ENCODE peak calls at places on chromosomes 5 and 9, in seven cellular contexts. F is neural progenitor cell, U is transverse colon, K is Caco-2, M is BE2C, A is esophagus squamous epithelium, W is GM23338. B is an unnamed sample.

GRCh38 chr9:137437691-137438590 is 3.2 kb downstream of the ENTPD8 start:
- DNase-seq in F (no peak), A (no peak), U (no peak), W (no peak), M (peak; percentile 10), K (no peak), B (peak; percentile 36)

GRCh38 chr9:136673970-136674785 is 11.5 kb downstream of the EGFL7 start:
- DNase-seq in M (no peak), W (no peak), K (no peak), A (no peak), U (no peak), F (no peak), B (no peak)

GRCh38 chr5:134525687-134526482 is 415 bp downstream of the JADE2 start:
- DNase-seq in F (peak; percentile 88), W (peak; percentile 75), U (peak; percentile 76), K (peak; percentile 76), A (no peak), M (peak; percentile 85), B (peak; percentile 61)

GRCh38 chr5:159463590-159464321 is 133.5 kb upstream of the IL12B start:
- DNase-seq in F (no peak), M (no peak), U (no peak), K (peak; percentile 60), A (no peak), W (no peak), B (no peak)

GRCh38 chr5:14036514-14036913 is 92.0 kb upstream of the DNAH5 start:
- DNase-seq in K (peak; percentile 32), A (no peak), U (no peak), F (peak; percentile 24), M (no peak), W (peak; percentile 47), B (no peak)

GRCh38 chr9:105413486-105414068 is 34.3 kb upstream of the FSD1L start:
- DNase-seq in A (no peak), F (peak; percentile 68), W (peak; percentile 44), K (peak; percentile 44), M (peak; percentile 21), U (peak; percentile 23), B (peak; percentile 56)

GRCh38 chr9:135704366-135704947 is 2.5 kb downstream of the KCNT1 start:
- DNase-seq in F (no peak), K (no peak), A (no peak), W (no peak), M (peak; percentile 94), U (no peak), B (no peak)

GRCh38 chr5:58851571-58851970 is 268.7 kb downstream of the RAB3C start:
- DNase-seq in M (no peak), W (no peak), A (no peak), K (no peak), U (no peak), F (no peak), B (no peak)

GRCh38 chr9:112969730-112970129 is 42.3 kb downstream of the ZNF883 start:
- DNase-seq in W (no peak), K (no peak), A (no peak), U (no peak), M (no peak), F (no peak), B (no peak)

GRCh38 chr9:37083654-37084053 is 36.7 kb upstream of the ZCCHC7 start:
- DNase-seq in M (no peak), U (no peak), W (no peak), F (no peak), A (no peak), K (no peak), B (no peak)

GRCh38 chr5:171934586-171934985 is 71.9 kb downstream of the FBXW11 start:
- DNase-seq in U (no peak), M (no peak), W (no peak), K (no peak), F (no peak), A (no peak), B (no peak)

GRCh38 chr9:89605181-89606048 is 603 bp downstream of the GADD45G start:
- DNase-seq in W (peak; percentile 68), M (peak; percentile 62), A (no peak), K (peak; percentile 38), U (peak; percentile 65), F (peak; percentile 62), B (peak; percentile 57)

GRCh38 chr9:130661461-130662098 is 2.8 kb upstream of the PRDM12 start:
- DNase-seq in K (no peak), F (peak; percentile 58), A (no peak), U (no peak), W (peak; percentile 59), M (no peak), B (no peak)
- H3K4me3 ChIP-seq in K (no peak overlapping the region), F (peak overlapping the region; percentile 52), A (no peak overlapping the region), U (no peak overlapping the region), W (peak overlapping the region; percentile 67), M (no peak overlapping the region), B (no peak overlapping the region)

GRCh38 chr5:124678478-124678877 is 68.0 kb downstream of the ZNF608 start:
- DNase-seq in U (no peak), M (peak; percentile 20), A (no peak), K (no peak), W (no peak), F (no peak), B (no peak)

GRCh38 chr5:124678992-124679519 is 67.4 kb downstream of the ZNF608 start:
- DNase-seq in W (no peak), K (no peak), A (no peak), F (peak; percentile 44), U (no peak), M (no peak), B (no peak)

GRCh38 chr5:124677999-124678385 is 68.4 kb downstream of the ZNF608 start:
- DNase-seq in K (no peak), W (no peak), F (no peak), M (no peak), A (no peak), U (no peak), B (no peak)

GRCh38 chr5:124677376-124677998 is 69.0 kb downstream of the ZNF608 start:
- DNase-seq in U (no peak), M (peak; percentile 78), W (no peak), A (no peak), K (no peak), F (no peak), B (peak; percentile 79)

DNA sequence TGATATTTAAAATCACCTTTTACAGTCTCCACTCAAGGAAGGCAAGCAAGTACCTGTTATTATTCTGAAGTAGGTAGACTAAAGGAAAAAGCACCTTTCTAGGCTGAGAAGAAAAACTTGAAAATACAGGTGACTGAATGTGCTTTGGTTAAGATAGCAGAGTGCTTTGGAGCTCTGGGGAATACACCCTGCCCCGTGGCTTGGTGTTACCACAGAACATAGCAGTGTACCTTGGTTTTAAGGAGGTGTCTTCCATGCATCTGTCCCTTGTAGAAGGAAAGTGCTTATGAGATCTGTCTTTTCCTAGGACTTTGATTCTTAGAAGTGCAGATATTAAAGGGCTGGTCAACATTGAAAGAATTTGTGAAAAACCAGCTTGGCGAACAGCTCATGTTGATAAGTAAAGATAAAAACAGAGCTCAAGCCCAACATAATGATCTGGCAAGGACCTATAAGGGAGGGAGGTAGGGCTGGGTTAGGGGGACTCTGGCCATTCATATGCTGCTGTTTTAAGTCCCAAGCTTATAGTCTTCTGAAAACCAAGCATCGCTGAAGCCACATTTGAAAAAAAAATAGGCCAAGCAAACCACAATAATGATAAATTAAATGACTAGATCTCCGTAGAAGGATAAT is 66.7 kb downstream of the ZNF608 start:
- DNase-seq in U (no peak), A (no peak), M (no peak), K (no peak), F (no peak), W (no peak), B (peak; percentile 40)
- H3K4me1 ChIP-seq in U (peaks cover 25% of the 10 kb centered on the region), A (peaks cover 24% of the 10 kb centered on the region), M (peaks cover 39% of the 10 kb centered on the region), K (peaks cover 71% of the 10 kb centered on the region), F (peaks cover 60% of the 10 kb centered on the region), W (peaks cover 51% of the 10 kb centered on the region), B (peaks cover 16% of the 10 kb centered on the region)

DNA sequence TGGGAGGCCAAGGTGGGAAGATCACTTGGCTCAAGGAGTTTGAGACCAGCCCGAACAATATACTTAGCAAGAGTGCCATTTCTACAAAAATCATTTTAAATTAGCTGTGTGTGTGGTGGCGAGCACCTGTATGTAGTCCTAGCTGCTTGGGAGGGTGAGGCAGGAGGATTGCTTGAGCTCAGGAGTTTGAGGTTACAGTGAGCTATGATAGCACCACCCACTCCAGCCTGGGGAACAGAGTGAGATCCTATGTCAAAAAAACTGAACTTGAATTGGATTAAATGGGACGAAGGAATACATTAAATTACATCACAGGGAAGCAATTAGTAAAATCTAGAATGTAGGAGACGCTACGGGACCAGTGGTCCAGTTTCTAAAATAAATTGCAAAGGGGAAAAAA is 6.4 kb upstream of the ETF1 start:
- DNase-seq in U (no peak), M (no peak), K (no peak), W (no peak), F (no peak), A (no peak), B (no peak)
- H3K4me3 ChIP-seq in U (no peak overlapping the region), M (no peak overlapping the region), K (no peak overlapping the region), W (no peak overlapping the region), F (no peak overlapping the region), A (no peak overlapping the region), B (no peak overlapping the region)

DNA sequence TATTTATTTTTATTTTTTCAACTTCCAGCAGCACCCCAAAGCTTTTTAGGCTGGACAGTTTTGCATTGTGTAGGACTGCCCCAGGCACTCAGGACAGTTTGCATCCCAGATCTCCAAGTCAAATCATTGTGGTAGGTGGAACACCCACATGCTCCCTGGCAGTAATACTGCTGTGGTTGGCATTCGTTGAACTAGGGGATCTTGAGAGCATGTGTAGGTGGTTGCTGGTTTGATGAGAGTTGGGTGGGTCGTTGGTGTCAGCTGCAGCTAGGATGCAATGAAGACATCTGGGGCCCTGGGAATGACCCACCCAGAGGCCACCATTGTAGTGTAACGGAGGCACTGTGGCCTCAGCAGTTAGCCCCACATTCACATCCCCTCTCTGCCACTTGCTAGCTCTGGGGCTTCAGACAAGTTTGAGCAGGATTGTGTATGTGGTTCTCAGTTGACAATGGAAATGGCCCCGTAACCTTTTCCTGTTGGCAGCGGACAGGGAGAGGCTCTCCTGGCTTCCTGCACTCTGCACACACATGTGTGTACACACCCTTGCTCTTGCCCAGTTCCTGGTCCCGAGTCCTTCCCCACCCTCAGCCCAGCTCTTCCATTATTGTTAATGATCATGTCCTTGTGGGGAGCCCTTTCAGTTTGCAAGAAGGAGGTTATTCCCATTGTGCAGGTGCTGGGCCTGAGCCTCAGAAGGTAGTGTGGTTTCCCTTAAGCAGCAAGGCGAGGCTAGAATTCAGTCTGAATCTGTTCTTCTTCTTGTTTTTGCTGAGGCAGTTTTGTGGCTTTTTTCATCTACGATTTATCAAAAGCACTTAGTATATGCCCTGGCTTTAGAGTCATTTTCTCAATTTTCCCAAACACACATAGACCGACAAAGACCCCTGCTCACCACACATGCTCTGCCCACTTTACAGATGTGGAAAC is 46.5 kb downstream of the PPARGC1B start:
- DNase-seq in K (no peak), M (no peak), A (no peak), U (peak; percentile 77), F (no peak), W (no peak), B (peak; percentile 88)
- H3K4me1 ChIP-seq in K (peaks cover 13% of the 10 kb centered on the region), M (peaks cover 26% of the 10 kb centered on the region), A (peaks cover 88% of the 10 kb centered on the region), U (peaks cover 68% of the 10 kb centered on the region), F (peaks cover 14% of the 10 kb centered on the region), W (peaks cover 8% of the 10 kb centered on the region), B (peaks cover 12% of the 10 kb centered on the region)

GRCh38 chr9:91207889-91208651 is 153.6 kb downstream of the AUH start:
- DNase-seq in A (no peak), U (no peak), K (no peak), W (no peak), M (no peak), F (no peak), B (peak; percentile 81)
- H3K4me3 ChIP-seq in A (no peak overlapping the region), U (no peak overlapping the region), K (no peak overlapping the region), W (no peak overlapping the region), M (no peak overlapping the region), F (no peak overlapping the region), B (no peak overlapping the region)

GRCh38 chr5:132419517-132420468 is 50.3 kb downstream of the SLC22A5 start:
- DNase-seq in K (peak; percentile 84), M (peak; percentile 77), A (no peak), W (peak; percentile 85), U (peak; percentile 77), F (peak; percentile 84), B (peak; percentile 72)
- H3K4me1 ChIP-seq in K (peaks cover 25% of the 10 kb centered on the region), M (peaks cover 10% of the 10 kb centered on the region), A (peaks cover 88% of the 10 kb centered on the region), W (no peaks in the 10 kb centered on the region), U (peaks cover 58% of the 10 kb centered on the region), F (peaks cover 12% of the 10 kb centered on the region), B (peaks cover 38% of the 10 kb centered on the region)